ENCODE peak calls at places on chromosomes 16 and 17, in five cellular contexts. One of them, this sample, is unnamed.

GRCh38 chr17:7886227-7887037 is 2.2 kb upstream of the CHD3 start:
- DNase-seq in stimulated activated CD4-positive, alpha-beta T cell treated with anti-CD3 and anti-CD28 coated beads, TNF-alpha, amount 100 ng/mL, for 4 hours: no peak
- DNase-seq in Caki2: peak; percentile 18
- DNase-seq in stimulated activated CD8-positive, alpha-beta memory T cell treated with anti-CD3 and anti-CD28 coated beads, Interleukin-4, amount 100 ng/mL, for 48 hours: peak; percentile 70
- DNase-seq in osteoblast: peak; percentile 92
- DNase-seq in this sample: peak; percentile 76

GRCh38 chr17:59815965-59816364 is 76.8 kb downstream of the TUBD1 start:
- DNase-seq in stimulated activated CD4-positive, alpha-beta T cell treated with anti-CD3 and anti-CD28 coated beads, TNF-alpha, amount 100 ng/mL, for 4 hours: no peak
- DNase-seq in Caki2: no peak
- DNase-seq in stimulated activated CD8-positive, alpha-beta memory T cell treated with anti-CD3 and anti-CD28 coated beads, Interleukin-4, amount 100 ng/mL, for 48 hours: no peak
- DNase-seq in osteoblast: no peak
- DNase-seq in this sample: no peak

GRCh38 chr17:81294512-81295030 is 536 bp downstream of the SLC38A10 start:
- DNase-seq in stimulated activated CD4-positive, alpha-beta T cell treated with anti-CD3 and anti-CD28 coated beads, TNF-alpha, amount 100 ng/mL, for 4 hours: no peak
- DNase-seq in Caki2: no peak
- DNase-seq in stimulated activated CD8-positive, alpha-beta memory T cell treated with anti-CD3 and anti-CD28 coated beads, Interleukin-4, amount 100 ng/mL, for 48 hours: peak; percentile 42
- DNase-seq in osteoblast: peak; percentile 90
- DNase-seq in this sample: peak; percentile 62

GRCh38 chr16:9090101-9090959 is 1.1 kb upstream of the HAPSTR1 start:
- DNase-seq in stimulated activated CD4-positive, alpha-beta T cell treated with anti-CD3 and anti-CD28 coated beads, TNF-alpha, amount 100 ng/mL, for 4 hours: peak; percentile 27
- DNase-seq in Caki2: no peak
- DNase-seq in stimulated activated CD8-positive, alpha-beta memory T cell treated with anti-CD3 and anti-CD28 coated beads, Interleukin-4, amount 100 ng/mL, for 48 hours: peak; percentile 60
- DNase-seq in osteoblast: peak; percentile 77
- DNase-seq in this sample: peak; percentile 45

GRCh38 chr16:10076037-10076436 is 106.2 kb downstream of the GRIN2A start:
- DNase-seq in stimulated activated CD4-positive, alpha-beta T cell treated with anti-CD3 and anti-CD28 coated beads, TNF-alpha, amount 100 ng/mL, for 4 hours: no peak
- DNase-seq in Caki2: no peak
- DNase-seq in stimulated activated CD8-positive, alpha-beta memory T cell treated with anti-CD3 and anti-CD28 coated beads, Interleukin-4, amount 100 ng/mL, for 48 hours: no peak
- DNase-seq in osteoblast: no peak
- DNase-seq in this sample: no peak

GRCh38 chr17:4208228-4208627 is 55.6 kb downstream of the ANKFY1 start:
- DNase-seq in stimulated activated CD4-positive, alpha-beta T cell treated with anti-CD3 and anti-CD28 coated beads, TNF-alpha, amount 100 ng/mL, for 4 hours: no peak
- DNase-seq in Caki2: no peak
- DNase-seq in stimulated activated CD8-positive, alpha-beta memory T cell treated with anti-CD3 and anti-CD28 coated beads, Interleukin-4, amount 100 ng/mL, for 48 hours: no peak
- DNase-seq in osteoblast: peak; percentile 83
- DNase-seq in this sample: no peak

GRCh38 chr16:73356401-73357079 is 308.6 kb upstream of the ZFHX3 start:
- DNase-seq in stimulated activated CD4-positive, alpha-beta T cell treated with anti-CD3 and anti-CD28 coated beads, TNF-alpha, amount 100 ng/mL, for 4 hours: no peak
- DNase-seq in Caki2: no peak
- DNase-seq in stimulated activated CD8-positive, alpha-beta memory T cell treated with anti-CD3 and anti-CD28 coated beads, Interleukin-4, amount 100 ng/mL, for 48 hours: no peak
- DNase-seq in osteoblast: no peak
- DNase-seq in this sample: no peak

GRCh38 chr16:8565498-8565897 is 24.8 kb downstream of the TMEM114 start:
- DNase-seq in stimulated activated CD4-positive, alpha-beta T cell treated with anti-CD3 and anti-CD28 coated beads, TNF-alpha, amount 100 ng/mL, for 4 hours: no peak
- DNase-seq in Caki2: no peak
- DNase-seq in stimulated activated CD8-positive, alpha-beta memory T cell treated with anti-CD3 and anti-CD28 coated beads, Interleukin-4, amount 100 ng/mL, for 48 hours: no peak
- DNase-seq in osteoblast: no peak
- DNase-seq in this sample: no peak

GRCh38 chr16:25656639-25657038 is 35.1 kb upstream of the HS3ST4 start:
- DNase-seq in stimulated activated CD4-positive, alpha-beta T cell treated with anti-CD3 and anti-CD28 coated beads, TNF-alpha, amount 100 ng/mL, for 4 hours: no peak
- DNase-seq in Caki2: no peak
- DNase-seq in stimulated activated CD8-positive, alpha-beta memory T cell treated with anti-CD3 and anti-CD28 coated beads, Interleukin-4, amount 100 ng/mL, for 48 hours: no peak
- DNase-seq in osteoblast: no peak
- DNase-seq in this sample: no peak